ENCODE peak calls at places on chromosomes 6 and 20, in ten cellular contexts. A is NCI-H446 treated with DMSO at 0.1 percent for 48 hours; L is fibroblast of pulmonary artery; H is A673; S is transverse colon; U is heart left ventricle; J is Right ventricle myocardium superior; R is HFFc6; K is naive B cell; Q is activated CD4-positive, alpha-beta T cell treated with anti-CD3 and anti-CD28 coated beads for 4 hours. Z is an unnamed sample.

GRCh38 chr20:63114693-63115069 is 101.2 kb downstream of the YTHDF1 start:
- DNase-seq in A (no peak), R (no peak), L (no peak), Q (no peak), S (no peak), K (no peak), J (no peak), U (no peak), H (no peak), Z (no peak)

GRCh38 chr20:9225879-9226278 is 157.0 kb downstream of the PLCB4 start:
- DNase-seq in A (no peak), U (peak), S (no peak), K (no peak), R (no peak), H (no peak), Q (no peak), J (no peak), L (no peak), Z (no peak)

GRCh38 chr20:62496525-62497218 is 20.9 kb upstream of the GATA5 start:
- DNase-seq in A (no peak), J (no peak), K (peak), L (no peak), H (peak), U (no peak), Q (peak), S (peak), R (no peak), Z (peak)

GRCh38 chr6:44203955-44204354 is 12.8 kb upstream of the MYMX start:
- DNase-seq in H (no peak), A (no peak), Q (no peak), J (no peak), K (no peak), R (no peak), S (peak), U (no peak), L (no peak), Z (no peak)

GRCh38 chr20:63080411-63080810 is 73.6 kb upstream of the BHLHE23 start:
- DNase-seq in S (no peak), R (no peak), L (no peak), K (no peak), U (no peak), A (no peak), J (peak), H (no peak), Q (no peak), Z (no peak)

GRCh38 chr6:45714795-45715507 is 300.7 kb downstream of the CLIC5 start:
- DNase-seq in U (peak), Q (peak), S (peak), A (no peak), K (peak), H (peak), L (peak), J (no peak), R (peak), Z (peak)

GRCh38 chr20:20890751-20891150 is 178.3 kb upstream of the RALGAPA2 start:
- DNase-seq in S (no peak), R (no peak), Q (no peak), U (no peak), H (no peak), K (no peak), J (no peak), A (no peak), L (no peak), Z (no peak)

GRCh38 chr20:53104889-53105288 is 132.7 kb downstream of the TSHZ2 start:
- DNase-seq in S (no peak), U (no peak), Q (no peak), R (no peak), L (no peak), H (no peak), A (no peak), J (no peak), K (no peak), Z (no peak)

GRCh38 chr20:44182135-44182765 is 4.7 kb downstream of the JPH2 start:
- DNase-seq in H (no peak), L (no peak), K (no peak), A (no peak), S (no peak), J (no peak), R (no peak), U (no peak), Q (no peak), Z (no peak)

GRCh38 chr6:35360349-35361138 is 18.2 kb downstream of the PPARD start:
- DNase-seq in J (peak), R (no peak), L (peak), K (no peak), U (peak), H (no peak), A (peak), S (no peak), Q (no peak), Z (no peak)

GRCh38 chr6:13494137-13494536 is 6.7 kb upstream of the GFOD1 start:
- DNase-seq in L (no peak), R (no peak), Q (no peak), J (no peak), K (no peak), U (no peak), A (no peak), H (no peak), S (no peak), Z (no peak)